ENCODE peak calls at places on chromosomes 3 and 15, in six cellular contexts. U is stomach, Z is GM23338, W is K562, Q is H1, G is transverse colon. K is an unnamed sample.

GRCh38 chr3:87052499-87053260 is 61.7 kb upstream of the VGLL3 start:
- DNase-seq in Z (peak), G (no peak), W (no peak), U (no peak), Q (peak), K (no peak)

GRCh38 chr3:150090006-150090405 is 119.3 kb upstream of the PFN2 start:
- DNase-seq in U (no peak), G (no peak), Z (no peak), W (no peak), Q (no peak), K (no peak)

GRCh38 chr15:89417206-89417725 is 79.1 kb downstream of the RHCG start:
- DNase-seq in G (no peak), W (no peak), U (no peak), Z (no peak), Q (no peak), K (no peak)

GRCh38 chr15:20106026-20106425 is 435.6 kb downstream of the GOLGA6L6 start:
- DNase-seq in U (peak), Q (no peak), G (peak), Z (peak), W (no peak), K (no peak)

GRCh38 chr15:89088605-89089315 is 504 bp downstream of the ABHD2 start:
- DNase-seq in U (peak), Z (peak), G (peak), Q (no peak), W (peak), K (no peak)

GRCh38 chr3:67459796-67460195 is 194.6 kb downstream of the SUCLG2 start:
- DNase-seq in Q (no peak), Z (no peak), U (no peak), W (no peak), G (no peak), K (no peak)

GRCh38 chr3:127637546-127637945 is 8.6 kb downstream of the PODXL2 start:
- DNase-seq in W (peak), U (no peak), Z (no peak), G (no peak), Q (no peak), K (no peak)

GRCh38 chr3:101320475-101320874 is at the start of gene IMPG2:
- DNase-seq in W (no peak), Z (no peak), U (no peak), G (no peak), Q (no peak), K (no peak)

GRCh38 chr3:194469977-194470376 is 16.8 kb downstream of the ATP13A3 start:
- DNase-seq in Q (no peak), U (no peak), G (no peak), Z (no peak), W (no peak), K (no peak)

GRCh38 chr3:72595927-72596610 is 252.2 kb downstream of the SHQ1 start:
- DNase-seq in W (no peak), Z (no peak), G (no peak), Q (no peak), U (no peak), K (no peak)

GRCh38 chr3:32432711-32433530 is 41.3 kb downstream of the CMTM7 start:
- DNase-seq in Z (no peak), Q (peak), W (no peak), U (no peak), G (no peak), K (no peak)
- TF ChIP-seq POLR2AphosphoS5 in Z (no peak), Q (no peak), W (no peak), U (no peak), G (no peak), K (no peak)

DNA sequence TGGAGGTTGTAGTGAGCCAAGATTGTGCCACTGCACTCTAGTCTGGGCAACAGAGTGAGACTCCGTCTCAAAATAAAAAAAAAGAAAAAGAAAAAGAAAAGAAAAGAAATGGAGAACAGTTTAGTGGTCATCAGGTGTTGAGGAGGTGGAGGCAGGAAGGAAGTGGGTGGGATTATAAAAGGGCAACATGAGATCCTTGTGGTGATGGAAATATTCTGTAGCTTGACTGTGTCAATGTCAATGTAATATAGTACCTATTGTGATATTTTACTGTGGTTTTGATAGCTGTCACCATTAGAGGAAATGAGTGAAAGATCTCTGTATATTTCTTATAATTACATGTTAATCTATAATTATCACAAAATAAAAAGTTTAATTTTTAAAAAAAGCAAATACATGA is 60.8 kb downstream of the TRAT1 start:
- DNase-seq in W (no peak), Z (no peak), Q (no peak), U (no peak), G (no peak), K (no peak)
- TF ChIP-seq CTCF in W (no peak), Z (no peak), Q (no peak), U (no peak), G (no peak), K (no peak)

GRCh38 chr3:12961007-12961725 is 112.1 kb downstream of the IQSEC1 start:
- DNase-seq in U (no peak), Z (no peak), G (no peak), Q (no peak), W (no peak), K (no peak)

GRCh38 chr3:12961726-12962036 is 111.5 kb downstream of the IQSEC1 start:
- DNase-seq in Z (no peak), W (no peak), Q (no peak), U (no peak), G (no peak), K (no peak)

GRCh38 chr3:12959395-12959794 is 113.8 kb downstream of the IQSEC1 start:
- DNase-seq in Q (no peak), W (no peak), G (no peak), U (no peak), Z (no peak), K (no peak)

GRCh38 chr3:12959838-12960378 is 113.3 kb downstream of the IQSEC1 start:
- DNase-seq in G (peak), U (no peak), W (peak), Z (peak), Q (no peak), K (no peak)

DNA sequence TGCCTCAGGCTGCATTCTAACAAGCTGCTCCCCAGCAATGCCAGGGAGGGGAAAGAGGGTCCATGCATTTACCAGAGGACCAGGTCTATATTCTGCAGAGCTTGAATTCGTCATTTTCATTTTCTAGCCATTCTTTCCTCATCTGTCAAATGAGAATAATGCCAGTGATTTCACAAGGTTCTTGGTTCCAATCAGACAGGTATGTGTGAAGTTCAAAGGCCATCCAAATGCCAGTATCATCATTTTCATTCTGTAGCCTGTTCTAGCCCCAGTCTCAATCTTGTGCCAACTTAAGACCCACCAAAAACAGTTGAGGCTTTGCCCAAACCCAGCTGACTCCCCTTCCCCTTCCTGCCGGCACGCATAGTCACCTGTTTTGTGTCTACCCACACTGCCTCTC is 112.7 kb downstream of the IQSEC1 start:
- DNase-seq in Q (no peak), U (no peak), W (no peak), G (no peak), Z (no peak), K (no peak)
- H3K27ac ChIP-seq in Q (no peak), U (peak), W (no peak), G (no peak), Z (no peak), K (no peak)

GRCh38 chr3:94412966-94413720 is 350.3 kb downstream of the NSUN3 start:
- DNase-seq in W (no peak), U (no peak), Z (peak), G (no peak), Q (no peak), K (no peak)

GRCh38 chr3:94416768-94417167 is 353.9 kb downstream of the NSUN3 start:
- DNase-seq in Z (no peak), U (no peak), G (no peak), Q (no peak), W (no peak), K (no peak)

GRCh38 chr3:94414412-94414811 is 351.6 kb downstream of the NSUN3 start:
- DNase-seq in G (no peak), Z (no peak), Q (no peak), U (no peak), W (no peak), K (no peak)

GRCh38 chr3:94417963-94418455 is 355.1 kb downstream of the NSUN3 start:
- DNase-seq in Q (no peak), W (no peak), G (no peak), U (no peak), Z (no peak), K (no peak)

DNA sequence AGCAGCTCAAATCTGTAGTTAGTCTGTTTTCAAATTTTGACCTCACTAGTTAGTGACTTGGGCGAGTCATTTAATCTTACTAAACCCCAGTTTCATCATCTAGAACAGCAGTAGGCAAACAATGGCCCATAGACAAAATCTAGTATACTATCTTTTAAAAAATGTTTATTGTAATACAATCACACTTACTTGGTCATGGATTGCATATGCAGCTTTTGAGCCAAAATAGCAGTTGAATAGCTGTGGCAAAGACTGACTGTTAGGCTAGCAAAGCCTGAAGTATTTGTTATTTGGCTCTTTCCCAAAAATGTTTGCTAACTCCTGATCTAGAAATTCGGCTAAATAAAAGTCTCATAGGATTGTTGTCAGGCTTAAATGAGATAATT is 350.9 kb downstream of the NSUN3 start:
- DNase-seq in G (no peak), W (no peak), U (no peak), Q (no peak), Z (peak), K (no peak)
- TF ChIP-seq POLR2AphosphoS5 in G (no peak), W (no peak), U (no peak), Q (no peak), Z (no peak), K (no peak)

DNA sequence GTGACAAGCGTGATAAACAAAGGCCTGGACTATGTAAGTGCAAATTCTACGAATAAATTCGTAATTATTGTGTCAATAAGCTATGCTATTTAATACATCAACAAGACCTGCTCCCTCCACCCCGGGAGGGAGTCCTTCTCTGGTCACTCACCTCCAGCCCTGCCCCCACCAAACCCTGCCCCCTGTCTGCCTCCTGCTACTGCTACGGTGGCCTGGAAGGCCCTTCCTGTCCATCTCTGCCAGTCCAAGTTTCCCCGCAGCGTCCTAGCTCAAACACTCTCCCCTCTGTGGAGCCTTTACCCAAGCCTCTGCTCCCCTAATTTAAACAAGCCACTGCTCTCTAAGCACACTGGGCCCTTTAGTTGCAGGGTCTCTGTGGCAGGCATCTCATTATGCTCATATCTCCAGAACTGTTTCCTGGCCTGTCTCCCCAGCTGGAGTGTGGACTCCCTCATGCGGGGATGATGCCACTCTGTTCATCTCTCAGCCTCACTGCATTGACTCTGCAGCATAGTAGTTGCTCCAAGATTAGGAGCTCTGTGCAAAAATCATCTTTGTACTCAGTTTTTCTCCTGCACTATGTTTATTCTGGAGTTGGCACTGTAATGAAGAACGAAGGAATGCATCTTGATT is 241.2 kb downstream of the NTRK3 start:
- DNase-seq in Z (peak), G (no peak), U (no peak), W (no peak), Q (peak), K (no peak)
- TF ChIP-seq CTCF in Z (no peak), G (no peak), U (no peak), W (no peak), Q (no peak), K (no peak)

GRCh38 chr3:188052966-188053340 is 101.0 kb upstream of the LPP start:
- DNase-seq in U (no peak), Z (no peak), W (no peak), G (no peak), Q (no peak), K (no peak)
- H3K27ac ChIP-seq in U (peak), Z (no peak), W (no peak), G (peak), Q (no peak), K (peak)

GRCh38 chr3:171404376-171404982 is 55.7 kb downstream of the TNIK start:
- DNase-seq in G (no peak), Z (no peak), W (no peak), Q (no peak), U (no peak), K (no peak)
- TF ChIP-seq POLR2AphosphoS5 in G (no peak), Z (no peak), W (no peak), Q (no peak), U (no peak), K (no peak)

GRCh38 chr15:85615930-85616329 is 178.8 kb downstream of the KLHL25 start:
- DNase-seq in Z (peak), W (peak), G (no peak), U (no peak), Q (no peak), K (no peak)
- TF ChIP-seq CTCF in Z (peak), W (peak), G (peak), U (peak), Q (peak), K (no peak)

DNA sequence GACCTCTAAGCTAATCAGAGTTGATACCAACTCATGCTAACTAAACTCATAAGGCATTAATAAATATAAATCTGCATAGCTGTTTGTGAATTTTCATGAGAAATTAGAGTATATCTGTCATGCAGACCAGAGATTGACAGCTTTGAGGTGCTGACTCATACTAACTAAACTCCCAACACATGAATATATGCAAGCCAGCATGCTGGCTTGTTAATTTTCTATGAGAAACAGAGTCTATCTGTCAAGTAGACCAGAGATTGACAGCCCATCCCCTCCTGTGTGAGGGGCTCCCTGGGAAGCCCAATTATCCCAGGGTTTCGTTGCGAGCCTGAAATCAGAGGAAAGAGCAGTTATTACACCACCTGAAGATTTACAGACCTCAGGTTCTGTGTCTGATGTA is 69.3 kb downstream of the CD47 start:
- DNase-seq in Z (no peak), U (no peak), W (no peak), Q (no peak), G (no peak), K (no peak)
- H3K27ac ChIP-seq in Z (no peak), U (no peak), W (no peak), Q (no peak), G (no peak), K (no peak)